ENCODE peak calls at places on chromosome 17, in five cellular contexts. One of them, this sample, is unnamed.

GRCh38 chr17:67285360-67285759 is 40.4 kb upstream of the HELZ start:
- DNase-seq in activated CD4-positive, alpha-beta T cell treated with anti-CD3 and anti-CD28 coated beads, Interleukin-2, amount 10 ng/mL, durations not matched to agents 7 days and 5 days: no peak
- DNase-seq in amygdala: no peak
- DNase-seq in uterus: no peak
- DNase-seq in AG04450: no peak
- DNase-seq in this sample: no peak

GRCh38 chr17:73592531-73592961 is 51.7 kb downstream of the SDK2 start:
- DNase-seq in activated CD4-positive, alpha-beta T cell treated with anti-CD3 and anti-CD28 coated beads, Interleukin-2, amount 10 ng/mL, durations not matched to agents 7 days and 5 days: peak; percentile 26
- DNase-seq in amygdala: no peak
- DNase-seq in uterus: no peak
- DNase-seq in AG04450: no peak
- DNase-seq in this sample: no peak

GRCh38 chr17:10036511-10037061 is 131.5 kb upstream of the RCVRN start:
- DNase-seq in activated CD4-positive, alpha-beta T cell treated with anti-CD3 and anti-CD28 coated beads, Interleukin-2, amount 10 ng/mL, durations not matched to agents 7 days and 5 days: no peak
- DNase-seq in amygdala: peak; percentile 82
- DNase-seq in uterus: peak; percentile 54
- DNase-seq in AG04450: no peak
- DNase-seq in this sample: peak; percentile 91

GRCh38 chr17:50884354-50885311 is 18.5 kb upstream of the TOB1 start:
- DNase-seq in activated CD4-positive, alpha-beta T cell treated with anti-CD3 and anti-CD28 coated beads, Interleukin-2, amount 10 ng/mL, durations not matched to agents 7 days and 5 days: no peak
- DNase-seq in amygdala: no peak
- DNase-seq in uterus: no peak
- DNase-seq in AG04450: no peak
- DNase-seq in this sample: no peak

GRCh38 chr17:81380682-81381518 is 14.4 kb upstream of the BAHCC1 start:
- DNase-seq in activated CD4-positive, alpha-beta T cell treated with anti-CD3 and anti-CD28 coated beads, Interleukin-2, amount 10 ng/mL, durations not matched to agents 7 days and 5 days: no peak
- DNase-seq in amygdala: no peak
- DNase-seq in uterus: no peak
- DNase-seq in AG04450: no peak
- DNase-seq in this sample: no peak

GRCh38 chr17:75036643-75037268 is 10.0 kb downstream of the ATP5PD start:
- DNase-seq in activated CD4-positive, alpha-beta T cell treated with anti-CD3 and anti-CD28 coated beads, Interleukin-2, amount 10 ng/mL, durations not matched to agents 7 days and 5 days: peak; percentile 89
- DNase-seq in amygdala: no peak
- DNase-seq in uterus: peak; percentile 86
- DNase-seq in AG04450: no peak
- DNase-seq in this sample: peak; percentile 66

GRCh38 chr17:45973943-45974859 is 24.8 kb upstream of the STH start:
- DNase-seq in activated CD4-positive, alpha-beta T cell treated with anti-CD3 and anti-CD28 coated beads, Interleukin-2, amount 10 ng/mL, durations not matched to agents 7 days and 5 days: no peak
- DNase-seq in amygdala: no peak
- DNase-seq in uterus: no peak
- DNase-seq in AG04450: no peak
- DNase-seq in this sample: peak; percentile 35

GRCh38 chr17:48470388-48471034 is 40.5 kb upstream of the SKAP1 start:
- DNase-seq in activated CD4-positive, alpha-beta T cell treated with anti-CD3 and anti-CD28 coated beads, Interleukin-2, amount 10 ng/mL, durations not matched to agents 7 days and 5 days: no peak
- DNase-seq in amygdala: no peak
- DNase-seq in uterus: no peak
- DNase-seq in AG04450: no peak
- DNase-seq in this sample: no peak

GRCh38 chr17:76179496-76180467 is 38.7 kb upstream of the FOXJ1 start:
- DNase-seq in activated CD4-positive, alpha-beta T cell treated with anti-CD3 and anti-CD28 coated beads, Interleukin-2, amount 10 ng/mL, durations not matched to agents 7 days and 5 days: peak; percentile 68
- DNase-seq in amygdala: no peak
- DNase-seq in uterus: no peak
- DNase-seq in AG04450: no peak
- DNase-seq in this sample: no peak

GRCh38 chr17:45775576-45776011 is 8.5 kb upstream of the CRHR1 start:
- DNase-seq in activated CD4-positive, alpha-beta T cell treated with anti-CD3 and anti-CD28 coated beads, Interleukin-2, amount 10 ng/mL, durations not matched to agents 7 days and 5 days: no peak
- DNase-seq in amygdala: no peak
- DNase-seq in uterus: no peak
- DNase-seq in AG04450: no peak
- DNase-seq in this sample: peak; percentile 28

This sample was measured in dorsolateral prefrontal cortex.